ENCODE peak calls at places on chromosomes 16 and 17, in five cellular contexts. One of them, this sample, is unnamed.

GRCh38 chr16:8931864-8932263 is 31.8 kb downstream of the USP7 start:
- DNase-seq in HepG2: peak; percentile 48
- DNase-seq in A549: peak; percentile 47
- DNase-seq in H1: peak; percentile 82
- DNase-seq in GM12878: no peak
- DNase-seq in this sample: peak; percentile 62

GRCh38 chr17:40514013-40514875 is 12.8 kb upstream of the TNS4 start:
- DNase-seq in GM12878: no peak
- DNase-seq in HepG2: no peak
- DNase-seq in H1: no peak
- DNase-seq in A549: no peak
- DNase-seq in this sample: no peak

GRCh38 chr16:87895641-87896141 is 26.4 kb upstream of the SLC7A5 start:
- DNase-seq in H1: no peak
- DNase-seq in HepG2: no peak
- DNase-seq in GM12878: peak; percentile 67
- DNase-seq in A549: no peak
- DNase-seq in this sample: no peak

GRCh38 chr16:83138976-83139690 is 512.4 kb downstream of the CDH13 start:
- DNase-seq in A549: no peak
- DNase-seq in H1: no peak
- DNase-seq in GM12878: no peak
- DNase-seq in HepG2: no peak
- DNase-seq in this sample: no peak

GRCh38 chr17:70621593-70621992 is 452.3 kb downstream of the KCNJ2 start:
- DNase-seq in A549: no peak
- DNase-seq in HepG2: no peak
- DNase-seq in GM12878: no peak
- DNase-seq in H1: no peak
- DNase-seq in this sample: no peak

GRCh38 chr17:6681671-6682070 is 30.1 kb downstream of the C17orf100 start:
- DNase-seq in A549: no peak
- DNase-seq in GM12878: no peak
- DNase-seq in H1: no peak
- DNase-seq in HepG2: peak; percentile 28
- DNase-seq in this sample: no peak

GRCh38 chr16:50407351-50407750 is 38.6 kb upstream of the BRD7 start:
- DNase-seq in H1: peak; percentile 58
- DNase-seq in A549: no peak
- DNase-seq in GM12878: no peak
- DNase-seq in HepG2: no peak
- DNase-seq in this sample: no peak

GRCh38 chr17:57876023-57876865 is 26.4 kb upstream of the MRPS23 start:
- DNase-seq in HepG2: no peak
- DNase-seq in H1: no peak
- DNase-seq in GM12878: no peak
- DNase-seq in A549: no peak
- DNase-seq in this sample: no peak

GRCh38 chr16:76114681-76115080 is 162.5 kb upstream of the CNTNAP4 start:
- DNase-seq in H1: no peak
- DNase-seq in HepG2: no peak
- DNase-seq in A549: no peak
- DNase-seq in GM12878: no peak
- DNase-seq in this sample: no peak

GRCh38 chr17:77837917-77838316 is 120.6 kb upstream of the TNRC6C start:
- DNase-seq in GM12878: no peak
- DNase-seq in H1: no peak
- DNase-seq in A549: no peak
- DNase-seq in HepG2: no peak
- DNase-seq in this sample: no peak

GRCh38 chr16:63663155-63663554 is 1458.7 kb downstream of the CDH11 start:
- DNase-seq in GM12878: no peak
- DNase-seq in A549: no peak
- DNase-seq in H1: no peak
- DNase-seq in HepG2: no peak
- DNase-seq in this sample: no peak

GRCh38 chr17:58991718-58992331 is 114.9 kb downstream of the TRIM37 start:
- DNase-seq in HepG2: peak; percentile 47
- DNase-seq in A549: peak; percentile 37
- DNase-seq in H1: no peak
- DNase-seq in GM12878: peak; percentile 39
- DNase-seq in this sample: no peak

GRCh38 chr16:67342616-67343015 is 16.0 kb downstream of the LRRC36 start:
- DNase-seq in HepG2: no peak
- DNase-seq in H1: no peak
- DNase-seq in GM12878: no peak
- DNase-seq in A549: no peak
- DNase-seq in this sample: no peak

GRCh38 chr17:80811181-80812105 is 180.2 kb upstream of the CHMP6 start:
- DNase-seq in GM12878: no peak
- DNase-seq in HepG2: no peak
- DNase-seq in H1: no peak
- DNase-seq in A549: no peak
- DNase-seq in this sample: no peak

GRCh38 chr16:49698931-49699715 is 156.8 kb downstream of the ZNF423 start:
- DNase-seq in H1: no peak
- DNase-seq in GM12878: no peak
- DNase-seq in A549: no peak
- DNase-seq in HepG2: no peak
- DNase-seq in this sample: no peak

GRCh38 chr16:31177136-31177535 is 2.8 kb upstream of the FUS start:
- DNase-seq in GM12878: no peak
- DNase-seq in HepG2: no peak
- DNase-seq in H1: no peak
- DNase-seq in A549: no peak
- DNase-seq in this sample: no peak

GRCh38 chr16:73298562-73298961 is 250.6 kb upstream of the ZFHX3 start:
- DNase-seq in HepG2: peak; percentile 9
- DNase-seq in H1: no peak
- DNase-seq in GM12878: no peak
- DNase-seq in A549: no peak
- DNase-seq in this sample: no peak

GRCh38 chr17:7191571-7192270 is 12.6 kb upstream of the ASGR1 start:
- DNase-seq in GM12878: no peak
- DNase-seq in H1: peak; percentile 86
- DNase-seq in HepG2: peak; percentile 50
- DNase-seq in A549: peak; percentile 51
- DNase-seq in this sample: peak; percentile 44

GRCh38 chr17:37450090-37450489 is 39.6 kb upstream of the DUSP14 start:
- DNase-seq in HepG2: no peak
- DNase-seq in GM12878: no peak
- DNase-seq in A549: no peak
- DNase-seq in H1: no peak
- DNase-seq in this sample: no peak

GRCh38 chr17:35252646-35253045 is 9.8 kb downstream of the SLFN5 start:
- DNase-seq in A549: no peak
- DNase-seq in HepG2: no peak
- DNase-seq in GM12878: no peak
- DNase-seq in H1: no peak
- DNase-seq in this sample: no peak

GRCh38 chr16:14301150-14302030 is 230.3 kb downstream of the MRTFB start:
- DNase-seq in H1: no peak
- DNase-seq in A549: peak; percentile 79
- DNase-seq in GM12878: no peak
- DNase-seq in HepG2: peak; percentile 49
- DNase-seq in this sample: peak; percentile 44

GRCh38 chr17:10151667-10152496 is 46.5 kb downstream of the GAS7 start:
- DNase-seq in A549: no peak
- DNase-seq in GM12878: no peak
- DNase-seq in HepG2: no peak
- DNase-seq in H1: no peak
- DNase-seq in this sample: no peak

GRCh38 chr17:21002309-21003006 is 40.4 kb downstream of the USP22 start:
- DNase-seq in A549: no peak
- DNase-seq in HepG2: no peak
- DNase-seq in GM12878: no peak
- DNase-seq in H1: no peak
- DNase-seq in this sample: no peak

GRCh38 chr16:57593021-57593420 is 35.4 kb upstream of the ADGRG1 start:
- DNase-seq in A549: no peak
- DNase-seq in HepG2: no peak
- DNase-seq in GM12878: no peak
- DNase-seq in H1: no peak
- DNase-seq in this sample: no peak

GRCh38 chr16:64453643-64454042 is 668.2 kb downstream of the CDH11 start:
- DNase-seq in A549: no peak
- DNase-seq in H1: no peak
- DNase-seq in GM12878: no peak
- DNase-seq in HepG2: no peak
- DNase-seq in this sample: no peak

GRCh38 chr16:3003582-3004270 is 9.0 kb upstream of the CLDN9 start:
- DNase-seq in H1: peak; percentile 95
- DNase-seq in A549: peak; percentile 100
- DNase-seq in HepG2: peak; percentile 97
- DNase-seq in GM12878: peak; percentile 97
- DNase-seq in this sample: peak; percentile 99

GRCh38 chr17:18377437-18378204 is at the start of gene EVPLL:
- DNase-seq in A549: peak; percentile 51
- DNase-seq in HepG2: no peak
- DNase-seq in GM12878: no peak
- DNase-seq in H1: no peak
- DNase-seq in this sample: no peak

GRCh38 chr17:76197911-76198310 is 42.4 kb downstream of the RNF157 start:
- DNase-seq in HepG2: no peak
- DNase-seq in A549: no peak
- DNase-seq in GM12878: no peak
- DNase-seq in H1: no peak
- DNase-seq in this sample: peak; percentile 57

GRCh38 chr17:74369221-74369620 is 1.9 kb downstream of the GPR142 start:
- DNase-seq in A549: no peak
- DNase-seq in HepG2: no peak
- DNase-seq in GM12878: no peak
- DNase-seq in H1: no peak
- DNase-seq in this sample: no peak

GRCh38 chr17:66982011-66982508 is 17.6 kb downstream of the CACNG4 start:
- DNase-seq in A549: no peak
- DNase-seq in HepG2: no peak
- DNase-seq in GM12878: no peak
- DNase-seq in H1: no peak
- DNase-seq in this sample: no peak

GRCh38 chr17:19579867-19580565 is 46.4 kb downstream of the SLC47A1 start:
- DNase-seq in A549: no peak
- DNase-seq in GM12878: no peak
- DNase-seq in H1: no peak
- DNase-seq in HepG2: no peak
- DNase-seq in this sample: no peak

GRCh38 chr16:24700549-24701392 is 28.7 kb upstream of the TNRC6A start:
- DNase-seq in HepG2: peak; percentile 60
- DNase-seq in A549: peak; percentile 94
- DNase-seq in H1: no peak
- DNase-seq in GM12878: no peak
- DNase-seq in this sample: peak; percentile 45

GRCh38 chr16:50037791-50038190 is 12.8 kb downstream of the CNEP1R1 start:
- DNase-seq in H1: no peak
- DNase-seq in HepG2: no peak
- DNase-seq in A549: no peak
- DNase-seq in GM12878: no peak
- DNase-seq in this sample: no peak

GRCh38 chr17:13420294-13421277 is 181.1 kb downstream of the HS3ST3A1 start:
- DNase-seq in H1: no peak
- DNase-seq in HepG2: peak; percentile 86
- DNase-seq in GM12878: no peak
- DNase-seq in A549: peak; percentile 51
- DNase-seq in this sample: peak; percentile 4

GRCh38 chr16:4233431-4233830 is 8.4 kb downstream of the SRL start:
- DNase-seq in H1: no peak
- DNase-seq in HepG2: no peak
- DNase-seq in A549: no peak
- DNase-seq in GM12878: no peak
- DNase-seq in this sample: no peak

GRCh38 chr16:4231367-4231766 is 10.5 kb downstream of the SRL start:
- DNase-seq in GM12878: no peak
- DNase-seq in HepG2: no peak
- DNase-seq in A549: no peak
- DNase-seq in H1: no peak
- DNase-seq in this sample: no peak

GRCh38 chr16:4227040-4227332 is 14.9 kb downstream of the SRL start:
- DNase-seq in H1: no peak
- DNase-seq in GM12878: no peak
- DNase-seq in HepG2: no peak
- DNase-seq in A549: no peak
- DNase-seq in this sample: no peak

GRCh38 chr16:4231886-4232285 is 10.0 kb downstream of the SRL start:
- DNase-seq in H1: no peak
- DNase-seq in A549: no peak
- DNase-seq in GM12878: no peak
- DNase-seq in HepG2: no peak
- DNase-seq in this sample: no peak

GRCh38 chr16:4232541-4233386 is 9.1 kb downstream of the SRL start:
- DNase-seq in A549: no peak
- DNase-seq in H1: no peak
- DNase-seq in HepG2: no peak
- DNase-seq in GM12878: no peak
- DNase-seq in this sample: no peak
- H3K27ac ChIP-seq in A549: no peak overlapping the region
- H3K27ac ChIP-seq in H1: no peak overlapping the region
- H3K27ac ChIP-seq in HepG2: no peak overlapping the region
- H3K27ac ChIP-seq in GM12878: no peak overlapping the region
- H3K27ac ChIP-seq in this sample: no peak overlapping the region

GRCh38 chr17:49450735-49451134 is 36.1 kb upstream of the PHB1 start:
- DNase-seq in A549: no peak
- DNase-seq in H1: no peak
- DNase-seq in HepG2: no peak
- DNase-seq in GM12878: no peak
- DNase-seq in this sample: no peak
- TF ChIP-seq KDM1A in A549: no peak
- TF ChIP-seq KDM1A in H1: no peak
- TF ChIP-seq KDM1A in HepG2: no peak
- TF ChIP-seq KDM1A in GM12878: no peak
- TF ChIP-seq KDM1A in this sample: no peak

GRCh38 chr17:81980752-81981239 is 3.4 kb downstream of the ASPSCR1 start:
- DNase-seq in GM12878: no peak
- DNase-seq in H1: no peak
- DNase-seq in HepG2: no peak
- DNase-seq in A549: no peak
- DNase-seq in this sample: no peak
- H3K27ac ChIP-seq in GM12878: no peak overlapping the region
- H3K27ac ChIP-seq in H1: no peak overlapping the region
- H3K27ac ChIP-seq in HepG2: peak overlapping the region; percentile 36
- H3K27ac ChIP-seq in A549: no peak overlapping the region
- H3K27ac ChIP-seq in this sample: no peak overlapping the region

DNA sequence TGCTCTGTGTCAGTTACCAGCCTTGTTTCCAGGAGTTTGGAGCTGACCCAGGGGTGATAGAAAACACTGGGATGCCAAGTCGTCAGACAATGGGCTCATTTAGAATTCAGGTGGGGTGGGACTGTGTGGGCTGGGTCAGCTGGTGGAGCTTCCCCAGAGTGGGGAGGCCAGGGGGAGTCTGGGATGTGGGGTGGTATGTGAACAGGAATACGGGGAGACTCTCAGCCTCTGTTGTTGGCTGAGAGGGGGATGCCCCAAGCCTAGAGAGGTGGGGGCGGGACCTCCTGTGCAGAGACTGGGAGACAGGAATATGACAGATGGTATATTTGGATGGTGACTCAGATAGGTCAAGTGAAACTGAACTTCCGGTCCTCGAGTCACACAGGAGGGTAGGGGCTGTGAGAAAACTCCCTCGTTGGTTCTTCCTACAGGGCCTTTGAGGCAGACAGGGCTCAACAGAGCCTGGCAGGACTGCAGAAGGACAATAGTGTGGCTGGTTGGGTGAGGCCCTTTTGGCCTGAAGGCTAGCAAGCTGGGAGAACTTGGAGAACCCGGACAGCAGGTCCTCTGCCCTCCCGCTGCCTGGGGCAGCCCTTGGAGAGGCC is 23.7 kb downstream of the CDH1 start:
- DNase-seq in A549: peak; percentile 56
- DNase-seq in GM12878: peak; percentile 95
- DNase-seq in H1: no peak
- DNase-seq in HepG2: peak; percentile 87
- DNase-seq in this sample: peak; percentile 47
- TF ChIP-seq KDM1A in A549: no peak
- TF ChIP-seq KDM1A in GM12878: no peak
- TF ChIP-seq KDM1A in H1: no peak
- TF ChIP-seq KDM1A in HepG2: no peak
- TF ChIP-seq KDM1A in this sample: no peak